ENCODE peak calls at places on chromosomes 3 and 15, in six cellular contexts. O, Y, B, Z, J and F are unnamed samples.

GRCh38 chr3:21169858-21170257 is 581.2 kb downstream of the ZNF385D start:
- DNase-seq in O (no peak), Y (no peak), B (no peak), Z (no peak), J (no peak), F (no peak)

GRCh38 chr15:61527836-61528589 is 298.9 kb upstream of the RORA start:
- DNase-seq in O (no peak), Y (no peak), B (no peak), Z (no peak), J (no peak), F (no peak)

GRCh38 chr3:514206-514605 is 317.6 kb downstream of the CHL1 start:
- DNase-seq in O (no peak), Y (no peak), B (no peak), Z (no peak), J (no peak), F (no peak)

GRCh38 chr15:31481157-31481556 is 154.5 kb downstream of the KLF13 start:
- DNase-seq in O (no peak), Y (no peak), B (peak; percentile 27), Z (no peak), J (no peak), F (peak; percentile 4)

GRCh38 chr3:65330072-65330471 is 642.3 kb upstream of the ADAMTS9 start:
- DNase-seq in O (no peak), Y (no peak), B (no peak), Z (no peak), J (no peak), F (no peak)

GRCh38 chr3:179962617-179963387 is 73.9 kb downstream of the PEX5L start:
- DNase-seq in O (no peak), Y (no peak), B (no peak), Z (no peak), J (no peak), F (no peak)

GRCh38 chr3:143315766-143316165 is 196.2 kb downstream of the CHST2 start:
- DNase-seq in O (no peak), Y (no peak), B (no peak), Z (no peak), J (peak; percentile 53), F (no peak)

GRCh38 chr15:75202251-75203016 is 752 bp downstream of the C15orf39 start:
- DNase-seq in O (no peak), Y (peak; percentile 89), B (peak; percentile 91), Z (no peak), J (peak; percentile 95), F (peak; percentile 89)

GRCh38 chr3:28212681-28213080 is 28.7 kb upstream of the CMC1 start:
- DNase-seq in O (no peak), Y (no peak), B (no peak), Z (no peak), J (no peak), F (no peak)

DNA sequence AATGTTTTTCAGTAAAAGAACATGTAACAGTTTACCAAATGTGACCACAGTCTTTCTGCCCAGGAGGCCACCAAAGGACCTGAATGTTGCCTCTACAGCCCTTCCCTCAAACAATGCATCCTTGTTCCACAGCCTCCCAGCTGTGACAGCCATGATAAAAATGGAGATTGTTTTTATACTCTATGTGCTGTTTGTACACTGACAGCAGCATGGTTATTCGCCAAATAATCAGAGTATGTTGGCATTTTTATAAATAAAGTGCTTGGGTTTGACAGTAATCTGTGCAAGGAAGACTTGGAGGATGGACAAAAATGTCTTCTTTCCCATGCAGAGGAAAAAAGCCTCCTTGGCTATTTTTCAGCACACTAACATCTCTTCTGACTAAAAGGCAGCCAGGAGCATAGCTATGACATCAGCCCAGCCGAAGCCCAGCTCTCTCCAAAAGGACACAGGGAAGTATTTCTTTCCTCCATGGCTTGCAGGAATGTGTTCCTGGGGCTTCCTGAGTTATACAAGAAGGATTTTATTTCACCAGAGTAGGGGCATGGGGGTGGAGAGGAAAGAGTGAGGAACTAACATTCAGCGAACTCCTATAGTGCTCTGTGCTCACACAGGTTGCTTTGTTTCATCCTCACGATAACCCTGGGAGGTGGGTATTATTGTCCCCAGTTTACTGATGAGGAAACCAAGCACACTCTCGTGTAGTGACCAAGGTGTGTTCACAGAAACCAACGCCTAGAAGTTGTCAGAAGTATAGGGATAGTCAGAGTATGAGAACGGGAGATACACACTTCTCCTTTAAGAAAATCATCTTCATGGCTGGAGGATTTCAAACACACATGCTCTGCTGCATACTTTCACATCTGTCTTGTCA is 339.7 kb downstream of the MECOM start:
- DNase-seq in O (no peak), Y (peak; percentile 27), B (peak; percentile 59), Z (no peak), J (no peak), F (no peak)
- TF ChIP-seq POLR2AphosphoS5 in O (no peak), Y (no peak), B (peak; percentile 21), Z (no peak), J (no peak), F (no peak)

GRCh38 chr3:114331710-114332109 is 37.9 kb downstream of the TIGIT start:
- DNase-seq in O (no peak), Y (no peak), B (no peak), Z (no peak), J (no peak), F (no peak)
- H3K4me1 ChIP-seq in O (peaks cover 7% of the 10 kb centered on the region), Y (no peaks in the 10 kb centered on the region), B (no peaks in the 10 kb centered on the region), Z (no peaks in the 10 kb centered on the region), J (no peaks in the 10 kb centered on the region), F (no peaks in the 10 kb centered on the region)

DNA sequence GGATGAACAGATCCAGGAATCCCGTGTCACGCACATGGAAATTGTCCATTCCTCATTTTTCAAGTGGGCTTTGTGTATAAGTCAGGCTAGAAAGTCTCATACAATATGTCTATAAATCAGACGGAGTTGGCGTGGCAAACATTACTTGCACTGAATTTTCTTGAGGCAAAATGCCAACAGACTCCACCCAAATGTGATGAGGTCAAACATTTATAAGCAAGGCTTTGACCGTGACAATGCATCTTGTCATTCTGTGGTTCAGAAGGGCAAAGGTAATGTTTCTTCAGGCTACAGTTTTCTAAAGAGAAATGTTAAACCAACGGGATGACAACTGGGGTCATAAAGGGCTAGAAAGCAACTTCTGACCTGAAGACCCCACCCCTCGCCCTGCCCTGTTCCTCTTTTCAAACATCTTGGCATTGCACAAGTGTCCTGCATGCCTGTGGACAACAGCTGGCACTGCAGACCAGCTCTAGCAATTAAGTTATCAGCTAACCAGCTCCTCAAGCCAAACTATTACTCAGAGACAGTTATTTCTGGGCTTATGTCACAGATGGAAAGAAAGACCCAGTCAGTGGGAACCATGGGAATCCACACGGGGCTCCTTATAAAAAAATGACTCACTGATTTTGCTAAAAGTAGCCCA is 36.5 kb upstream of the SPTBN5 start:
- DNase-seq in O (no peak), Y (peak; percentile 71), B (no peak), Z (peak; percentile 94), J (no peak), F (peak; percentile 73)
- TF ChIP-seq POLR2AphosphoS5 in O (no peak), Y (peak; percentile 38), B (no peak), Z (peak; percentile 48), J (no peak), F (peak; percentile 61)

GRCh38 chr3:186150234-186150830 is 41.4 kb upstream of the ETV5 start:
- DNase-seq in O (no peak), Y (peak; percentile 25), B (no peak), Z (no peak), J (no peak), F (no peak)
- H3K4me1 ChIP-seq in O (no peaks in the 10 kb centered on the region), Y (no peaks in the 10 kb centered on the region), B (no peaks in the 10 kb centered on the region), Z (no peaks in the 10 kb centered on the region), J (no peaks in the 10 kb centered on the region), F (no peaks in the 10 kb centered on the region)

GRCh38 chr15:77014137-77015081 is 19.5 kb downstream of the PSTPIP1 start:
- DNase-seq in O (no peak), Y (peak; percentile 72), B (no peak), Z (no peak), J (no peak), F (no peak)
- TF ChIP-seq POLR2AphosphoS5 in O (no peak), Y (no peak), B (no peak), Z (no peak), J (no peak), F (no peak)

GRCh38 chr3:188722963-188723362 is 448.8 kb upstream of the TPRG1 start:
- DNase-seq in O (no peak), Y (no peak), B (no peak), Z (no peak), J (no peak), F (no peak)
- H3K4me1 ChIP-seq in O (no peaks in the 10 kb centered on the region), Y (no peaks in the 10 kb centered on the region), B (no peaks in the 10 kb centered on the region), Z (no peaks in the 10 kb centered on the region), J (peaks cover 49% of the 10 kb centered on the region), F (peaks cover 11% of the 10 kb centered on the region)

GRCh38 chr3:8741581-8742355 is 8.2 kb downstream of the CAV3 start:
- DNase-seq in O (no peak), Y (no peak), B (no peak), Z (peak; percentile 28), J (no peak), F (no peak)

GRCh38 chr3:8746780-8747345 is 13.3 kb downstream of the CAV3 start:
- DNase-seq in O (no peak), Y (no peak), B (no peak), Z (no peak), J (no peak), F (no peak)

GRCh38 chr3:8742921-8743605 is 9.5 kb downstream of the CAV3 start:
- DNase-seq in O (no peak), Y (no peak), B (no peak), Z (no peak), J (no peak), F (no peak)

GRCh38 chr3:8745619-8746370 is 12.2 kb downstream of the CAV3 start:
- DNase-seq in O (no peak), Y (no peak), B (no peak), Z (no peak), J (no peak), F (no peak)

GRCh38 chr3:8743911-8744310 is 10.3 kb downstream of the CAV3 start:
- DNase-seq in O (no peak), Y (peak; percentile 11), B (no peak), Z (no peak), J (no peak), F (no peak)
- TF ChIP-seq POLR2AphosphoS5 in O (no peak), Y (no peak), B (no peak), Z (no peak), J (no peak), F (no peak)

DNA sequence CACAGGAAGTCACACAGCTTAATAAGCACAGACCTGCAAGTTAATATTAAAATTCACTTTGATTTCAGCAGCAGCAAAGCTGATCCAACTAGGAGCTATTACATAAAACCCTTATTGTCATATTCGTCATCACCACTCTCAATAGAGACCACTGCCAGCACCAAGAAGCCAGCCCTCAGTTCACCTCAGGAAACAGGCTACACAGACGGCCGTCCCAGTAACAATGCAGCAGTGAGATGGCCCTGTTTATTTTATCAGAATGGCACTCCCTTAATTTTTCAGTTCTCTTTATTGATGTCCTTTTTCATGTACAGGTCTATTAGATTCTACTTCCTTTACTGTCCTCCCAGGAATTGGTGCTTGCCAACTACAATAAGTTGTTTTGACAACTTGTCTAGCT is 272.6 kb downstream of the ZBTB20 start:
- DNase-seq in O (no peak), Y (no peak), B (peak; percentile 64), Z (no peak), J (no peak), F (no peak)
- H3K4me1 ChIP-seq in O (peaks cover 16% of the 10 kb centered on the region), Y (peaks cover 3% of the 10 kb centered on the region), B (no peaks in the 10 kb centered on the region), Z (no peaks in the 10 kb centered on the region), J (peaks cover 66% of the 10 kb centered on the region), F (peaks cover 9% of the 10 kb centered on the region)

DNA sequence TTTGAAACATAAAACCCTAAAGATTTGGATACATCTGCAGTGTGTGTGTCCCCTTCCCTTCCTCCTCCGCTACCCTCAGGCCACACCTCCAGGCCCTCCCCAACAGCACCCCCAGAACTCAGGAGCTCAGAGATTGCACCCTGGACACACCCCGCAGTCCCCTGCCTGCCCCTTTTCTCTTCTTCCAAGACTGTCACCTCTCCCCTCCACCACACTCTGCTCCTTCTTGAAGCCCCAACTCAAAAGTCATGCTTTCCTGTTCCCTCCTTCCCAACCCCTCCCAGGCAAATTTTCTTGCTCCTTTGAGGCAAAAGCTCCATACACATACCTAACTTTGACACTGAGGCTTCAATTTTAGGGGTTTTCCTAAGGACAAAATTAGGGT is 285.7 kb upstream of the STT3B start:
- DNase-seq in O (no peak), Y (no peak), B (no peak), Z (no peak), J (peak; percentile 45), F (no peak)
- TF ChIP-seq POLR2AphosphoS5 in O (no peak), Y (no peak), B (no peak), Z (no peak), J (no peak), F (no peak)